ENCODE peak calls at places on chromosomes 7 and 10, in six cellular contexts. M is IMR-90, U is BJ, Y is lower lobe of right lung, B is fibroblast of pulmonary artery, I is Panc1. E is an unnamed sample.
A peak's percentile ranks its signal among the peaks of the same experiment; 100 is the strongest.

GRCh38 chr7:45937301-45937700 is 16.2 kb upstream of the IGFBP3 start:
- DNase-seq in I (no peak), Y (no peak), U (peak; percentile 39), M (no peak), B (no peak), E (peak; percentile 47)

GRCh38 chr10:37975407-37975991 is 948 bp downstream of the ZNF25 start:
- DNase-seq in M (peak; percentile 38), U (no peak), I (no peak), Y (no peak), B (no peak), E (peak; percentile 25)

GRCh38 chr7:78702770-78703169 is 750.7 kb downstream of the MAGI2 start:
- DNase-seq in Y (no peak), I (peak; percentile 88), U (peak; percentile 95), B (peak; percentile 89), M (peak; percentile 99), E (peak; percentile 96)

GRCh38 chr10:10092581-10092980 is 925.1 kb upstream of the CELF2 start:
- DNase-seq in I (no peak), Y (no peak), M (peak; percentile 21), U (peak; percentile 1), B (peak; percentile 53), E (peak; percentile 4)

GRCh38 chr10:97325754-97326153 is 6.7 kb downstream of the FRAT1 start:
- DNase-seq in U (no peak), I (no peak), B (no peak), M (no peak), Y (no peak), E (no peak)

GRCh38 chr7:95632609-95633008 is 36.3 kb upstream of the PDK4 start:
- DNase-seq in Y (no peak), M (peak; percentile 8), B (peak; percentile 27), U (no peak), I (no peak), E (peak; percentile 53)

GRCh38 chr7:135349746-135350145 is 116.1 kb downstream of the STRA8 start:
- DNase-seq in M (peak; percentile 67), Y (no peak), B (no peak), U (no peak), I (no peak), E (no peak)

GRCh38 chr7:107118109-107118900 is 50.5 kb upstream of the HBP1 start:
- DNase-seq in I (no peak), B (peak; percentile 14), Y (no peak), U (no peak), M (peak; percentile 55), E (peak; percentile 44)

GRCh38 chr7:22920664-22921063 is 93.3 kb downstream of the HYCC1 start:
- DNase-seq in I (no peak), B (no peak), M (no peak), U (no peak), Y (no peak), E (peak; percentile 17)

GRCh38 chr10:125016611-125017202 is 74.8 kb downstream of the ZRANB1 start:
- DNase-seq in M (no peak), U (no peak), B (peak; percentile 51), I (no peak), Y (no peak), E (no peak)

GRCh38 chr10:125017547-125018298 is 75.8 kb downstream of the ZRANB1 start:
- DNase-seq in Y (no peak), M (no peak), U (no peak), I (no peak), B (no peak), E (no peak)

GRCh38 chr10:125014086-125014830 is 72.3 kb downstream of the ZRANB1 start:
- DNase-seq in Y (no peak), U (no peak), M (no peak), I (no peak), B (no peak), E (no peak)

GRCh38 chr10:125014984-125015944 is 73.3 kb downstream of the ZRANB1 start:
- DNase-seq in Y (no peak), B (no peak), U (no peak), I (no peak), M (no peak), E (no peak)

GRCh38 chr10:125016123-125016522 is 74.2 kb downstream of the ZRANB1 start:
- DNase-seq in B (no peak), U (no peak), Y (no peak), I (no peak), M (no peak), E (no peak)
- H3K4me3 ChIP-seq in B (no peak overlapping the region), U (no peak overlapping the region), Y (no peak overlapping the region), I (no peak overlapping the region), M (no peak overlapping the region), E (no peak overlapping the region)

DNA sequence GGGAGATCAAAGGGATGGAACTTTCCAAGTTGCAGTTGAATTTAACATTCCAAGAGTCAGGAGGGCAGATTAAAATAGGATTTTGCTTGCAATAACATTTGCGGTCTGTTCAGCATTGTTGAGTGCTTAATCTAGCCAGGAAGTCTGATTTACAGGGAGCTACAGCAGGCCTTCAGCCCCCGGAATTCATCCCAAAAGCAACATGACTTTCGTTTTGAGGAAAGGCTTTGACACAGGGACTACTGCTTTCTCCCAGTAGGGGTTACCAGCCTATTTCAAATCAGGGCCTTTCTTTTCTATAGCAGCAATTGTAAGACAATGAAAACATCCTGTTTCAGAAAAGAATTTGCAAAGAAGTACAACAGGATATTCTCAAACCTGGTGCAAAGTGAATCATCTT is 279.7 kb upstream of the PITRM1 start:
- DNase-seq in Y (no peak), I (no peak), U (peak; percentile 79), M (peak; percentile 97), B (peak; percentile 91), E (peak; percentile 94)
- TF ChIP-seq CTCF in Y (peak; percentile 32), I (peak; percentile 28), U (peak; percentile 63), M (peak; percentile 68), B (peak; percentile 72), E (peak; percentile 70)

GRCh38 chr10:93456480-93456879 is 25.7 kb downstream of the MYOF start:
- DNase-seq in I (no peak), Y (no peak), U (no peak), B (no peak), M (peak; percentile 36), E (peak; percentile 85)
- H3K4me3 ChIP-seq in I (no peak overlapping the region), Y (no peak overlapping the region), U (no peak overlapping the region), B (no peak overlapping the region), M (no peak overlapping the region), E (no peak overlapping the region)

GRCh38 chr7:138979226-138979979 is 1.8 kb downstream of the KIAA1549 start:
- DNase-seq in B (peak; percentile 29), I (no peak), Y (no peak), M (peak; percentile 24), U (no peak), E (peak; percentile 15)
- TF ChIP-seq CTCF in B (peak; percentile 21), I (no peak), Y (no peak), M (no peak), U (peak; percentile 5), E (peak; percentile 27)

GRCh38 chr10:113007343-113007771 is 57.3 kb downstream of the TCF7L2 start:
- DNase-seq in B (no peak), I (no peak), M (no peak), Y (no peak), U (no peak), E (no peak)
- H3K4me3 ChIP-seq in B (no peak overlapping the region), I (no peak overlapping the region), M (no peak overlapping the region), Y (no peak overlapping the region), U (no peak overlapping the region), E (no peak overlapping the region)

DNA sequence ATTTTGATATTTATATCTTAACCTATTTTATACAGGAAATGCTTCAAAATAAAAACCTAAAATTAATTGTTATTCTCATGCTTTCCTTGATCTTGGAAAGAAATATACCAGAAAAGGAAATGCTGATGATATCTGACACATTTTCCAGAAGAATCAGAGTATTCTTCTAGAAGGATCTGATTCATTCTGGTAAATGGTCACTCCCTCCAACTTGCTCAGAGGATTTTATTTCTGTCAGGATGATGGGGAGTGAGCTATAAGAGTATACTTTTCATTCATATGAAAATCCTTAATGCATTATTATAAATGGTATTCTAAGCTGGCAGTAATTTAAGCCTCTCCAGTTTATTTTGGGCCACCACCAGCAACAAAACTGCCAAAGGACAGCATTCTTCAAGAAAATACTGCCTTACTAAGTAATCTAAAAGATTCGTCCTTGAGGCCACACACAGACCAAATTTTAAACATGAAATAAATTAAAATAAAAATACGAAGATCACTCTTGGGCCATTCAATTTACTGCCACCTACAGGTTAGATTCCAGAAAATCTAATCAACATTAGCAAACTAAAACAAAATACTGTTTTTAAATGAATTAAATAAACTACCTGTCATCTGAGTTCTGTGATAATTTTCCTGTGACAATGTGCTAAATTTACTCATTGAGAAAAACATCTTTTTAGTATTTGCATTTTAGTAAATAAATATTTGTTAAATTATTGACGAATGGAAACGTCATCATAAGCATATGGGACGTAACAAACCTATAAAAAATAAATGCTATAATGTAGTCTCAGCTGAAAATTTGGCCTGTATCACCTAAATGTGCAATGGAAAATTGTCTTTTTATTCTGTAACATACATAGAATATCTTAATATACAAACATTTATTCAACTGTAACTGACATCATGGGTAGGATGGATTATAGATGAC is 71.9 kb downstream of the ITGB8 start:
- DNase-seq in B (peak; percentile 28), I (no peak), M (peak; percentile 5), U (no peak), Y (no peak), E (peak; percentile 23)
- TF ChIP-seq CTCF in B (peak; percentile 52), I (peak; percentile 64), M (peak; percentile 50), U (peak; percentile 42), Y (peak; percentile 22), E (peak; percentile 42)

E was measured in AG10803.